ENCODE peak calls at places on chromosomes 12 and 14, in nine cellular contexts. M, R, T, K, P, L, W, Z and J are unnamed samples.

GRCh38 chr14:72962829-72963312 is 36.6 kb downstream of the DCAF4 start:
- DNase-seq in M (peak), R (no peak), T (no peak), K (no peak), P (no peak), L (no peak), W (no peak), Z (no peak), J (peak)

GRCh38 chr12:27682534-27682933 is 13.7 kb upstream of the REP15 start:
- DNase-seq in M (no peak), R (no peak), T (no peak), K (no peak), P (no peak), L (no peak), W (no peak), Z (no peak), J (no peak)

GRCh38 chr12:121430821-121431415 is 31.0 kb downstream of the RNF34 start:
- DNase-seq in M (no peak), R (no peak), T (no peak), K (no peak), P (no peak), L (no peak), W (no peak), Z (no peak), J (no peak)

GRCh38 chr12:103667129-103667528 is 80.1 kb downstream of the STAB2 start:
- DNase-seq in M (no peak), R (no peak), T (no peak), K (no peak), P (no peak), L (no peak), W (no peak), Z (no peak), J (no peak)

GRCh38 chr12:91493308-91493707 is 310.7 kb upstream of the DCN start:
- DNase-seq in M (no peak), R (no peak), T (no peak), K (no peak), P (no peak), L (no peak), W (no peak), Z (no peak), J (no peak)

GRCh38 chr12:50971946-50972345 is 19.6 kb downstream of the HIGD1C start:
- DNase-seq in M (no peak), R (no peak), T (no peak), K (no peak), P (no peak), L (no peak), W (no peak), Z (no peak), J (no peak)

GRCh38 chr12:22670762-22671161 is 45.8 kb downstream of the ETNK1 start:
- DNase-seq in M (no peak), R (no peak), T (no peak), K (no peak), P (no peak), L (no peak), W (no peak), Z (no peak), J (no peak)

GRCh38 chr12:95439578-95440230 is 34.2 kb upstream of the METAP2 start:
- DNase-seq in M (no peak), R (no peak), T (no peak), K (no peak), P (no peak), L (no peak), W (no peak), Z (no peak), J (no peak)

GRCh38 chr12:65895759-65896656 is 71.7 kb downstream of the HMGA2 start:
- DNase-seq in M (peak), R (no peak), T (no peak), K (no peak), P (no peak), L (no peak), W (no peak), Z (no peak), J (peak)

GRCh38 chr12:19440019-19440858 is 947 bp downstream of the AEBP2 start:
- DNase-seq in M (peak), R (no peak), T (peak), K (peak), P (peak), L (peak), W (peak), Z (peak), J (peak)

GRCh38 chr12:29907486-29907885 is 123.7 kb upstream of the TMTC1 start:
- DNase-seq in M (no peak), R (no peak), T (no peak), K (no peak), P (no peak), L (no peak), W (no peak), Z (no peak), J (no peak)

GRCh38 chr14:102795060-102795925 is 18.0 kb downstream of the TRAF3 start:
- DNase-seq in M (no peak), R (no peak), T (peak), K (no peak), P (no peak), L (peak), W (peak), Z (no peak), J (no peak)

GRCh38 chr14:51576112-51576420 is 75.6 kb upstream of the FRMD6 start:
- DNase-seq in M (peak), R (no peak), T (no peak), K (no peak), P (no peak), L (no peak), W (no peak), Z (no peak), J (no peak)

GRCh38 chr12:24233519-24234246 is 284.2 kb upstream of the SOX5 start:
- DNase-seq in M (no peak), R (no peak), T (no peak), K (no peak), P (no peak), L (no peak), W (no peak), Z (no peak), J (no peak)

GRCh38 chr14:37594916-37595808 is at the start of the genes FOXA1 and TTC6:
- DNase-seq in M (peak), R (peak), T (no peak), K (peak), P (no peak), L (no peak), W (no peak), Z (peak), J (peak)

GRCh38 chr14:68786491-68787234 is 6.2 kb downstream of the ZFP36L1 start:
- DNase-seq in M (no peak), R (peak), T (no peak), K (no peak), P (no peak), L (no peak), W (no peak), Z (no peak), J (no peak)

GRCh38 chr14:69464829-69465228 is 19.7 kb upstream of the PLEKHD1 start:
- DNase-seq in M (no peak), R (peak), T (no peak), K (no peak), P (no peak), L (no peak), W (no peak), Z (peak), J (peak)

GRCh38 chr14:104217486-104218360 is 79.3 kb downstream of the KIF26A start:
- DNase-seq in M (no peak), R (peak), T (no peak), K (peak), P (no peak), L (no peak), W (no peak), Z (no peak), J (no peak)

GRCh38 chr14:93304771-93305170 is 28.1 kb downstream of the BTBD7 start:
- DNase-seq in M (no peak), R (no peak), T (no peak), K (no peak), P (no peak), L (no peak), W (no peak), Z (no peak), J (no peak)

GRCh38 chr14:22434901-22435565 is 154.0 kb downstream of the DAD1 start:
- DNase-seq in M (no peak), R (no peak), T (no peak), K (no peak), P (no peak), L (no peak), W (no peak), Z (no peak), J (no peak)

GRCh38 chr12:115129727-115130126 is 445.8 kb upstream of the TBX3 start:
- DNase-seq in M (no peak), R (no peak), T (no peak), K (no peak), P (no peak), L (no peak), W (no peak), Z (no peak), J (no peak)

GRCh38 chr12:109451400-109451799 is 25.7 kb downstream of the KCTD10 start:
- DNase-seq in M (no peak), R (no peak), T (no peak), K (no peak), P (no peak), L (no peak), W (no peak), Z (no peak), J (no peak)

GRCh38 chr14:61750708-61751474 is 11.3 kb upstream of the SNAPC1 start:
- DNase-seq in M (peak), R (peak), T (peak), K (peak), P (peak), L (peak), W (peak), Z (peak), J (no peak)

GRCh38 chr14:89915114-89915878 is 39.2 kb downstream of the EFCAB11 start:
- DNase-seq in M (peak), R (no peak), T (peak), K (no peak), P (no peak), L (peak), W (peak), Z (peak), J (peak)

GRCh38 chr12:9404469-9405260 is 196.5 kb upstream of the PZP start:
- DNase-seq in M (no peak), R (no peak), T (no peak), K (no peak), P (no peak), L (no peak), W (no peak), Z (peak), J (no peak)

GRCh38 chr14:24843494-24843893 is 206.5 kb downstream of the STXBP6 start:
- DNase-seq in M (no peak), R (no peak), T (no peak), K (no peak), P (no peak), L (no peak), W (no peak), Z (no peak), J (no peak)

GRCh38 chr14:50387543-50387942 is 9.1 kb downstream of the CDKL1 start:
- DNase-seq in M (no peak), R (no peak), T (no peak), K (no peak), P (no peak), L (no peak), W (no peak), Z (no peak), J (no peak)
- H3K27ac ChIP-seq in M (no peak), R (no peak), T (no peak), K (no peak), P (no peak), L (no peak), W (no peak), Z (no peak), J (no peak)

GRCh38 chr12:12786371-12786715 is 884 bp downstream of the APOLD1 start:
- DNase-seq in M (no peak), R (no peak), T (no peak), K (no peak), P (no peak), L (no peak), W (no peak), Z (no peak), J (no peak)
- H3K27ac ChIP-seq in M (no peak), R (no peak), T (peak), K (no peak), P (peak), L (peak), W (peak), Z (peak), J (peak)

GRCh38 chr12:15863984-15864383 is 18.2 kb upstream of the STRAP start:
- DNase-seq in M (no peak), R (no peak), T (no peak), K (no peak), P (no peak), L (no peak), W (no peak), Z (no peak), J (no peak)

GRCh38 chr12:15862840-15863239 is 19.3 kb upstream of the STRAP start:
- DNase-seq in M (no peak), R (no peak), T (no peak), K (no peak), P (no peak), L (no peak), W (no peak), Z (no peak), J (no peak)

GRCh38 chr12:15863258-15863835 is 18.8 kb upstream of the STRAP start:
- DNase-seq in M (no peak), R (no peak), T (no peak), K (no peak), P (no peak), L (no peak), W (no peak), Z (no peak), J (no peak)

GRCh38 chr12:15859136-15859535 is 23.1 kb upstream of the STRAP start:
- DNase-seq in M (no peak), R (no peak), T (no peak), K (no peak), P (no peak), L (no peak), W (no peak), Z (no peak), J (no peak)

GRCh38 chr12:15861404-15861803 is 20.8 kb upstream of the STRAP start:
- DNase-seq in M (no peak), R (no peak), T (no peak), K (no peak), P (no peak), L (no peak), W (no peak), Z (no peak), J (no peak)
- H3K27ac ChIP-seq in M (no peak), R (no peak), T (no peak), K (no peak), P (no peak), L (no peak), W (no peak), Z (no peak), J (no peak)

GRCh38 chr12:77814361-77814760 is 16.3 kb upstream of the NAV3 start:
- DNase-seq in M (no peak), R (no peak), T (no peak), K (no peak), P (no peak), L (no peak), W (no peak), Z (no peak), J (no peak)
- H3K27ac ChIP-seq in M (no peak), R (no peak), T (no peak), K (no peak), P (no peak), L (no peak), W (no peak), Z (peak), J (no peak)

GRCh38 chr12:48023386-48023785 is 19.1 kb upstream of the COL2A1 start:
- DNase-seq in M (no peak), R (no peak), T (no peak), K (no peak), P (no peak), L (no peak), W (no peak), Z (no peak), J (peak)

GRCh38 chr12:48021485-48022179 is 17.4 kb upstream of the COL2A1 start:
- DNase-seq in M (peak), R (no peak), T (no peak), K (no peak), P (no peak), L (no peak), W (no peak), Z (no peak), J (peak)

GRCh38 chr12:48024735-48025134 is 20.5 kb upstream of the COL2A1 start:
- DNase-seq in M (no peak), R (no peak), T (no peak), K (no peak), P (no peak), L (no peak), W (no peak), Z (no peak), J (no peak)

GRCh38 chr12:48022180-48022521 is 17.9 kb upstream of the COL2A1 start:
- DNase-seq in M (no peak), R (no peak), T (no peak), K (no peak), P (no peak), L (no peak), W (no peak), Z (no peak), J (no peak)

GRCh38 chr12:48022676-48023385 is 18.6 kb upstream of the COL2A1 start:
- DNase-seq in M (no peak), R (no peak), T (no peak), K (no peak), P (no peak), L (no peak), W (no peak), Z (no peak), J (no peak)
- H3K27ac ChIP-seq in M (no peak), R (no peak), T (no peak), K (no peak), P (no peak), L (no peak), W (no peak), Z (no peak), J (no peak)

DNA sequence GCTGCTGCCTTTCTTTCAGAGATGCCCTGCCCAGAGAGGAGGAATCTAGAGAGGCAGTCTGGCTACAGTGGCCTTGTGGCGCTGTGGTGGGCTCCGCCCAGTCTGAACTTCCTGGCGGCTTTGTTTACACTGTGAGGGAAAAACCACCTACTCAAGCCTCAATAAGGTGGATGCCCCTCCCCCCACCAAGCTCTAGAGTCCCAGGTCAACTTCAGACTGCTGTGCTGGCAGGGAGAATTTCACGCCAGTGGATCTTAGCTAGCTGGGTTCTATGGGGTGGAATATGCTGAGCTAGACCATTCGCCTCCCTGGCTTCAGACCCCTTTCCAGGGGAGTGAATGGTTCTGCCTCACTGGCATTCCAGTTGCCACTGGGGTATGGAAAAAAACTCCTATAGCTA is 25.6 kb downstream of the SPATA7 start:
- DNase-seq in M (peak), R (no peak), T (no peak), K (no peak), P (no peak), L (no peak), W (no peak), Z (no peak), J (no peak)
- H3K27ac ChIP-seq in M (no peak), R (no peak), T (no peak), K (no peak), P (no peak), L (no peak), W (no peak), Z (no peak), J (no peak)

GRCh38 chr12:88579572-88579940 is 715 bp downstream of the KITLG start:
- DNase-seq in M (no peak), R (no peak), T (no peak), K (peak), P (no peak), L (peak), W (peak), Z (peak), J (peak)

GRCh38 chr12:88577537-88577936 is 2.7 kb downstream of the KITLG start:
- DNase-seq in M (no peak), R (no peak), T (no peak), K (no peak), P (no peak), L (no peak), W (no peak), Z (no peak), J (peak)

GRCh38 chr12:88578274-88578673 is 2.0 kb downstream of the KITLG start:
- DNase-seq in M (no peak), R (no peak), T (no peak), K (no peak), P (no peak), L (no peak), W (no peak), Z (no peak), J (peak)

GRCh38 chr12:88578821-88579518 is 1.3 kb downstream of the KITLG start:
- DNase-seq in M (peak), R (no peak), T (no peak), K (no peak), P (no peak), L (no peak), W (peak), Z (peak), J (peak)

DNA sequence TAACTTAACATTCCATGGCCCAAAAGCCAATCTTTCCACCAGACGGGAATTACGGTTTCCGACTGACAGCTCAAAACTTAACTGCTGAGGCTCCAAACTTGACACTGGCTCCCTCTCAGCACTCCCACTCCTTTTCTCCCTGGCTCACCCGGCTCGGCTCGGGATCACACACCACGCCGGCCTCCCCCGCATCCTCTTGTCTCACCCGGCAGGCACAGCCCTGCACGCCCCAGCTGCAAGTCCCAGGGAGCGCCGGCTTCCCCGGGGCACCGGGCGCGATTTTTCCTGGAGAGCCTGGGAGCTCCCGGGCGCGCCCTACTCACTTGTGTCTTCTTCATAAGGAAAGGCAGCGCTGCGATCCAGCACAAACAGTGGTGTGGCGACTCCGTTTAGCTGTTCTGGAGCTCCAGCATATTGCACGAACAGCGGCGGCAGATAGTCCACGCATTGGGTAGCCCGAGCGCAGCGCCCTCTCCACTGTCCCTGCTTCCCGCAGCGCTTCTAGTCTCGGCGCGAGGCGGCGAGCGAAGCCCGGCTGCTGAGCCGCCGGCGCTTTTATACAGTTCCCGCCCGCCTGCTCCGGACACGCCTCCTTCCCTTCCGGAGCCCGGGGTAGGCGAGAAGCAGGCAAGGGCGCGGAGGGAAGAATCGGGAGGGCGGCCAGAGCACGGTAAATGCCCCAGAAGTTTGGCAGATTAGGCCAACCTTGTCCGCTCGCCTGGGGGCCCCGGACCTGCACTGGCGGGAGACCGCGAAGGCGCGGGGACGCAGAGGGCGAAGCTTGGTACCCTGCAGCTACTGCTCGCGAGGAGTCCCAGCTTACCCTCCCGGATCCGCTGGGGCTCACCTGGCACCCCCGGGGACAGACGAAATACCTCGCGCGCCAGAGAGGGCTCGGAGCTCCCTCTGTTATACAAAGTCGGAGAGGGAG is at the start of gene KITLG:
- DNase-seq in M (peak), R (peak), T (no peak), K (peak), P (no peak), L (peak), W (peak), Z (peak), J (peak)
- H3K27ac ChIP-seq in M (no peak), R (peak), T (no peak), K (no peak), P (no peak), L (peak), W (peak), Z (peak), J (peak)

GRCh38 chr12:88141425-88141773 is 489 bp downstream of the CEP290 start:
- DNase-seq in M (no peak), R (no peak), T (no peak), K (peak), P (no peak), L (no peak), W (no peak), Z (no peak), J (no peak)
- H3K27ac ChIP-seq in M (no peak), R (peak), T (peak), K (no peak), P (peak), L (peak), W (peak), Z (peak), J (peak)